ENCODE peak calls at places on chromosomes 16 and 17, in four cellular contexts. Y is A549, I is HepG2, O is K562. R is an unnamed sample.

GRCh38 chr17:64460955-64461354 is 12.0 kb downstream of the MILR1 start:
- DNase-seq in Y (no peak), I (no peak), O (no peak), R (no peak)

GRCh38 chr16:71927383-71927782 is 32.1 kb downstream of the IST1 start:
- DNase-seq in Y (no peak), I (no peak), O (peak; percentile 26), R (no peak)

GRCh38 chr17:4645642-4646041 is 4.2 kb upstream of the ALOX15 start:
- DNase-seq in Y (no peak), I (no peak), O (no peak), R (no peak)

GRCh38 chr17:68143425-68143824 is 104.4 kb upstream of the AMZ2 start:
- DNase-seq in Y (no peak), I (no peak), O (no peak), R (no peak)

GRCh38 chr16:68276223-68276622 is 11.9 kb downstream of the SLC7A6 start:
- DNase-seq in Y (no peak), I (no peak), O (no peak), R (no peak)

GRCh38 chr17:38970128-38970527 is 2.9 kb upstream of the FBXO47 start:
- DNase-seq in Y (no peak), I (no peak), O (no peak), R (no peak)

GRCh38 chr16:27181020-27181419 is 22.3 kb upstream of the KDM8 start:
- DNase-seq in Y (no peak), I (no peak), O (no peak), R (no peak)

GRCh38 chr17:76820039-76820438 is 48.2 kb upstream of the MGAT5B start:
- DNase-seq in Y (no peak), I (no peak), O (no peak), R (no peak)

GRCh38 chr17:56608941-56609340 is 15.4 kb downstream of the NOG start:
- DNase-seq in Y (no peak), I (no peak), O (no peak), R (no peak)

GRCh38 chr16:71883193-71883848 is 661 bp downstream of the ZNF821 start:
- DNase-seq in Y (no peak), I (no peak), O (peak; percentile 61), R (peak; percentile 67)

GRCh38 chr17:21218101-21218500 is 4.1 kb upstream of the TMEM11 start:
- DNase-seq in Y (no peak), I (no peak), O (peak; percentile 35), R (no peak)

GRCh38 chr17:59154335-59154720 is 658 bp downstream of the SKA2 start:
- DNase-seq in Y (no peak), I (peak; percentile 41), O (peak; percentile 63), R (peak; percentile 32)
- TF ChIP-seq NR3C1 in Y (no peak), I (no peak), O (no peak), R (no peak)

GRCh38 chr17:50629902-50630301 is 4.8 kb upstream of the ABCC3 start:
- DNase-seq in Y (no peak), I (no peak), O (no peak), R (no peak)

GRCh38 chr17:50632637-50633036 is 2.0 kb upstream of the ABCC3 start:
- DNase-seq in Y (no peak), I (no peak), O (no peak), R (no peak)

GRCh38 chr17:50631195-50631907 is 3.3 kb upstream of the ABCC3 start:
- DNase-seq in Y (no peak), I (no peak), O (no peak), R (no peak)

GRCh38 chr17:50631908-50632571 is 2.6 kb upstream of the ABCC3 start:
- DNase-seq in Y (no peak), I (no peak), O (peak; percentile 23), R (no peak)

DNA sequence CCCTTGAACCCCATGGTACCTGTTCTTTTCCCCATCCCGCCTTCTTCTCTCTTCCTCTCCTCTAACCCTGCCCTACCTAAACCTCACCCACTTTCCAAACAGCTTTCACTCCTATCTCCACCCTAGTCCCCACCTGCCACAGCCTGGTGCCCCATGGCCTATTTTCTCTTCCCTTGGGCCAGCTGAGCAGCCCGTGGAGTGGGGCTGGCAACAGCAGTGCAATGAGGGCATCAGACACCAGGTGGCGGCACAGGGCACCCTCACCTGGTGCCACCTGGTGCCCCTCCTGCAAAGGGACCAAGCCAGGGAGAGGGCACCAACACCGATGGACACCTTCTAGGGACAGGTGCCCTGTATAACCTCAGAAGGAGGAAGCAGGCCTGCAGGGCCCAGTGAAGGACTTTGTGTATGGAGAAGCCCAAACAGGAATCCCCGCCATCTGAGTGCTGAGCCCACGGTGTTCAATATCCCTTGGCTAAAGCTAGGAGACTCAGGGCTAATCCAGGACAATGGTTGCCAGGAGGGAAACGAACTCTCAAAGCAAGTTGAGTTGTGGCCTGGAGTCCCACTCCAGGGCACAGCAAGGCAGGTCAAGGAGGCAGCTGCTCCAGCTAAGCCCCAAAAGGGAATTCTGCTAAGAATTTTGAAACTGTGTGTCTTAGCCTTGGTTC is 4.0 kb upstream of the ABCC3 start:
- DNase-seq in Y (peak; percentile 90), I (peak; percentile 52), O (no peak), R (peak; percentile 79)
- TF ChIP-seq NR3C1 in Y (no peak), I (no peak), O (no peak), R (no peak)

GRCh38 chr17:50053654-50053960 is 2.3 kb upstream of the ITGA3 start:
- DNase-seq in Y (no peak), I (no peak), O (no peak), R (no peak)

GRCh38 chr17:50056217-50056960 is 479 bp downstream of the ITGA3 start:
- DNase-seq in Y (no peak), I (peak; percentile 45), O (peak; percentile 54), R (peak; percentile 89)

GRCh38 chr17:50056961-50057330 is 1.0 kb downstream of the ITGA3 start:
- DNase-seq in Y (no peak), I (no peak), O (no peak), R (peak; percentile 41)

GRCh38 chr17:50055426-50056216 is at the start of gene ITGA3:
- DNase-seq in Y (peak; percentile 93), I (no peak), O (peak; percentile 28), R (peak; percentile 90)

DNA sequence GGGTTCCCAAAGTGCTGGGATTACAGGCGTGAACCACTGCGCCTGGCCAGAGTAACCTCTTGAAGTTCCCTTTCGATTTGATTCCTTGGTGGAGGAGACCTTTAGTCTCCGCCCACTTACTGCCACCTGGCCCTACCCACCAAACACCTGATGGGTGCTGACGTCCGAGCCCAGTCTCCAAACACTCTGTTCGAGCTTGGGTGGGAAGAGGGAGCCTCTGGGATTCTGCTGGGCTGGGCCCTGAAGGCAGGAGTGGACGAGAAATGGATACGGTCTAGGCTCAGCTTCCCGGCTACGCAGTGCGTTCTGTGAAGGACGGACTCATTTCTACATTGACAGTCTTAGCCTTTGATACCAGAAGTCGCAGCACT is 870 bp upstream of the ITGA3 start:
- DNase-seq in Y (no peak), I (no peak), O (no peak), R (peak; percentile 69)
- TF ChIP-seq NR3C1 in Y (no peak), I (no peak), O (no peak), R (no peak)

DNA sequence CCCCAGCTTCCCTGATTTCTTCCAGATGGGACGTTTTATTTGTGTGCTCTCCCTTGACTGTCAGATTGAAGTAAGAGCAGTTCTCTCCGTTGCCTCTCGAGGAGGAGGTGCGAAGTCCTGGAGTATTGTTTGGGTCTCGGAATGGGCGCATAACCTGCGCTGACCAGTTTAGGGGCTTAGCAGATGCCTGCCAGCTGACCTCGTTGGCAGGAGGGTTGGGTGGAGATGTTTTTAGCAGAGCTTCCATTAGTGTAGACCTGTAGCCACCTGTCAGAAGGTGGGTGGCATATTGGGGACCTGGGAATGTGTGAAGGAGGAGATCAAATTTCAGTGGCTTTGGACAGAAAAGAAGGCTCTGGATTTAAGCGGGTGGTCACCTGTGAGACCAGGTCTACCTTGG is 3.6 kb downstream of the RASD1 start:
- DNase-seq in Y (no peak), I (no peak), O (no peak), R (no peak)
- TF ChIP-seq NR3C1 in Y (no peak), I (no peak), O (no peak), R (no peak)

R was measured in WTC11.